ENCODE peak calls at places on chromosome 1, in four cellular contexts. Q is fibroblast of lung, B is small intestine, L is KBM-7. F is an unnamed sample.

GRCh38 chr1:227273557-227273956 is 44.7 kb downstream of the CDC42BPA start:
- DNase-seq in Q (peak; percentile 13), B (peak; percentile 29), L (peak; percentile 37), F (peak; percentile 66)

GRCh38 chr1:61851849-61852692 is 109.8 kb downstream of the PATJ start:
- DNase-seq in Q (peak; percentile 53), B (peak; percentile 60), L (peak; percentile 52), F (peak; percentile 78)

GRCh38 chr1:62508187-62508758 is 71.4 kb downstream of the USP1 start:
- DNase-seq in Q (peak; percentile 42), B (peak; percentile 46), L (peak; percentile 41), F (peak; percentile 54)

GRCh38 chr1:199399996-199400714 is 627.4 kb upstream of the NR5A2 start:
- DNase-seq in Q (no peak), B (no peak), L (peak; percentile 79), F (no peak)

GRCh38 chr1:6052543-6053205 is 7.0 kb downstream of the KCNAB2 start:
- DNase-seq in Q (peak; percentile 56), B (peak; percentile 48), L (peak; percentile 31), F (peak; percentile 80)

GRCh38 chr1:78607944-78608343 is 12.3 kb upstream of the IFI44L start:
- DNase-seq in Q (no peak), B (peak; percentile 17), L (no peak), F (no peak)

GRCh38 chr1:6424619-6425593 is at the start of gene ESPN:
- DNase-seq in Q (no peak), B (peak; percentile 42), L (no peak), F (no peak)

GRCh38 chr1:38941527-38942019 is at the start of gene RHBDL2:
- DNase-seq in Q (peak; percentile 61), B (no peak), L (no peak), F (no peak)

GRCh38 chr1:59043796-59044195 is 253.1 kb upstream of the FGGY start:
- DNase-seq in Q (peak; percentile 90), B (peak; percentile 94), L (peak; percentile 53), F (no peak)

GRCh38 chr1:21099034-21099868 is 77.4 kb downstream of the EIF4G3 start:
- DNase-seq in Q (peak; percentile 33), B (no peak), L (no peak), F (no peak)